ENCODE peak calls at places on chromosome 4, in four cellular contexts. One of them, this sample, is unnamed.

GRCh38 chr4:102826890-102827673 is at the start of gene UBE2D3:
- DNase-seq in K562: peak; percentile 76
- DNase-seq in HepG2: peak; percentile 81
- DNase-seq in A549: peak; percentile 97
- DNase-seq in this sample: peak; percentile 92

GRCh38 chr4:56465599-56466295 is 1.7 kb upstream of the SRP72 start:
- DNase-seq in K562: no peak
- DNase-seq in A549: no peak
- DNase-seq in HepG2: no peak
- DNase-seq in this sample: no peak

GRCh38 chr4:91147067-91147466 is 1019.9 kb downstream of the CCSER1 start:
- DNase-seq in A549: no peak
- DNase-seq in HepG2: no peak
- DNase-seq in K562: no peak
- DNase-seq in this sample: no peak

GRCh38 chr4:8029689-8030088 is 90.0 kb upstream of the AFAP1 start:
- DNase-seq in HepG2: no peak
- DNase-seq in A549: no peak
- DNase-seq in K562: no peak
- DNase-seq in this sample: no peak

GRCh38 chr4:15376594-15376993 is 51.2 kb upstream of the C1QTNF7 start:
- DNase-seq in A549: peak; percentile 4
- DNase-seq in HepG2: peak; percentile 13
- DNase-seq in K562: no peak
- DNase-seq in this sample: no peak

GRCh38 chr4:8372506-8373070 is 67.9 kb downstream of the ACOX3 start:
- DNase-seq in K562: no peak
- DNase-seq in A549: no peak
- DNase-seq in HepG2: no peak
- DNase-seq in this sample: no peak

GRCh38 chr4:170374770-170375169 is 285.0 kb upstream of the AADAT start:
- DNase-seq in K562: peak; percentile 10
- DNase-seq in HepG2: peak; percentile 39
- DNase-seq in A549: peak; percentile 33
- DNase-seq in this sample: peak; percentile 64

GRCh38 chr4:84258905-84259830 is 239.9 kb downstream of the NKX6-1 start:
- DNase-seq in HepG2: peak; percentile 11
- DNase-seq in A549: peak; percentile 19
- DNase-seq in K562: peak; percentile 10
- DNase-seq in this sample: no peak

GRCh38 chr4:151611960-151612359 is 148.8 kb downstream of the GATB start:
- DNase-seq in HepG2: no peak
- DNase-seq in K562: no peak
- DNase-seq in A549: no peak
- DNase-seq in this sample: no peak

GRCh38 chr4:14221176-14221575 is 593.7 kb upstream of the BOD1L1 start:
- DNase-seq in K562: no peak
- DNase-seq in HepG2: no peak
- DNase-seq in A549: no peak
- DNase-seq in this sample: no peak

GRCh38 chr4:28469387-28469786 is 1608.7 kb downstream of the STIM2 start:
- DNase-seq in HepG2: no peak
- DNase-seq in A549: no peak
- DNase-seq in K562: no peak
- DNase-seq in this sample: no peak

GRCh38 chr4:107806196-107806595 is 18.5 kb upstream of the SGMS2 start:
- DNase-seq in HepG2: no peak
- DNase-seq in A549: no peak
- DNase-seq in K562: no peak
- DNase-seq in this sample: no peak

GRCh38 chr4:102554482-102554881 is 53.3 kb downstream of the NFKB1 start:
- DNase-seq in A549: no peak
- DNase-seq in HepG2: no peak
- DNase-seq in K562: no peak
- DNase-seq in this sample: peak; percentile 11

GRCh38 chr4:56215901-56216300 is 171.4 kb downstream of the AASDH start:
- DNase-seq in K562: no peak
- DNase-seq in A549: peak; percentile 12
- DNase-seq in HepG2: no peak
- DNase-seq in this sample: no peak

GRCh38 chr4:69823481-69824186 is 36.3 kb downstream of the SULT1E1 start:
- DNase-seq in K562: no peak
- DNase-seq in A549: peak; percentile 40
- DNase-seq in HepG2: peak; percentile 98
- DNase-seq in this sample: peak; percentile 30

GRCh38 chr4:76504613-76505465 is 69.8 kb downstream of the SHROOM3 start:
- DNase-seq in K562: peak; percentile 16
- DNase-seq in HepG2: peak; percentile 36
- DNase-seq in A549: peak; percentile 39
- DNase-seq in this sample: no peak

GRCh38 chr4:18185491-18185890 is 163.9 kb upstream of the LCORL start:
- DNase-seq in K562: no peak
- DNase-seq in HepG2: no peak
- DNase-seq in A549: no peak
- DNase-seq in this sample: no peak

GRCh38 chr4:7470522-7471128 is 35.9 kb upstream of the PSAPL1 start:
- DNase-seq in HepG2: no peak
- DNase-seq in A549: no peak
- DNase-seq in K562: no peak
- DNase-seq in this sample: no peak

GRCh38 chr4:96260071-96260682 is 420.3 kb downstream of the PDHA2 start:
- DNase-seq in A549: no peak
- DNase-seq in K562: no peak
- DNase-seq in HepG2: no peak
- DNase-seq in this sample: no peak

GRCh38 chr4:19850909-19851308 is 400.8 kb upstream of the SLIT2 start:
- DNase-seq in A549: peak; percentile 1
- DNase-seq in K562: no peak
- DNase-seq in HepG2: no peak
- DNase-seq in this sample: no peak

GRCh38 chr4:105472871-105473339 is 957 bp downstream of the PPA2 start:
- DNase-seq in HepG2: no peak
- DNase-seq in K562: peak; percentile 24
- DNase-seq in A549: no peak
- DNase-seq in this sample: no peak

GRCh38 chr4:122803788-122804208 is 22.8 kb upstream of the FGF2 start:
- DNase-seq in A549: no peak
- DNase-seq in HepG2: no peak
- DNase-seq in K562: peak; percentile 65
- DNase-seq in this sample: no peak
- TF ChIP-seq HMGXB4 in A549: no peak
- TF ChIP-seq HMGXB4 in HepG2: no peak
- TF ChIP-seq HMGXB4 in K562: no peak
- TF ChIP-seq HMGXB4 in this sample: no peak

DNA sequence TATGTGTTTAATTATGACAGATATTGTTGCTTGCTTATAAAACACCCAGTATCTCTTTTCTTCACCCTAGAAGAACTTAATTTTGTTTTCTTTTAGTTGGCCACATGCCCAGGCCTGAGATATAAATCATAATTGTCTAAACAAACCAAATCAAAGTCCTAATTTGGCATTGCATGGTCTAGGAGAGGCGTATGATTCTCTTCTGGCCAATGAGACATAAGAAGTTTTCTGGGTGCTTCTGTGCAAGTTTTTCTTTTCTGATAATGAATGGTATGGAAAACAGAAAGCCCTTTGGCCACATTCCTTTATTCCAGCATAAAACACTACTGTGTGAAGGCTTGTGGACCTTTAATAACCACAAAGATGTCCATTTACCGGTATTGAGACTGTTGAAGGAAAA is 192.9 kb upstream of the CTSO start:
- DNase-seq in A549: no peak
- DNase-seq in K562: no peak
- DNase-seq in HepG2: no peak
- DNase-seq in this sample: no peak
- TF ChIP-seq HMGXB4 in A549: no peak
- TF ChIP-seq HMGXB4 in K562: no peak
- TF ChIP-seq HMGXB4 in HepG2: no peak
- TF ChIP-seq HMGXB4 in this sample: no peak

GRCh38 chr4:5919571-5919970 is 26.7 kb upstream of the CRMP1 start:
- DNase-seq in HepG2: no peak
- DNase-seq in A549: no peak
- DNase-seq in K562: no peak
- DNase-seq in this sample: no peak
- TF ChIP-seq HMGXB4 in HepG2: no peak
- TF ChIP-seq HMGXB4 in A549: no peak
- TF ChIP-seq HMGXB4 in K562: no peak
- TF ChIP-seq HMGXB4 in this sample: no peak

GRCh38 chr4:3037957-3038451 is 36.3 kb downstream of the HTT-AS start:
- DNase-seq in A549: no peak
- DNase-seq in HepG2: no peak
- DNase-seq in K562: no peak
- DNase-seq in this sample: no peak
- TF ChIP-seq HMGXB4 in A549: no peak
- TF ChIP-seq HMGXB4 in HepG2: no peak
- TF ChIP-seq HMGXB4 in K562: no peak
- TF ChIP-seq HMGXB4 in this sample: no peak

GRCh38 chr4:97845758-97846157 is 297.5 kb downstream of the STPG2 start:
- DNase-seq in A549: no peak
- DNase-seq in K562: no peak
- DNase-seq in HepG2: no peak
- DNase-seq in this sample: no peak
- TF ChIP-seq HMGXB4 in A549: no peak
- TF ChIP-seq HMGXB4 in K562: no peak
- TF ChIP-seq HMGXB4 in HepG2: no peak
- TF ChIP-seq HMGXB4 in this sample: no peak

GRCh38 chr4:128449251-128449650 is 161.6 kb upstream of the PGRMC2 start:
- DNase-seq in HepG2: no peak
- DNase-seq in A549: no peak
- DNase-seq in K562: no peak
- DNase-seq in this sample: no peak
- TF ChIP-seq HMGXB4 in HepG2: no peak
- TF ChIP-seq HMGXB4 in A549: no peak
- TF ChIP-seq HMGXB4 in K562: no peak
- TF ChIP-seq HMGXB4 in this sample: no peak

GRCh38 chr4:88843067-88843723 is 145.6 kb upstream of the NAP1L5 start:
- DNase-seq in K562: no peak
- DNase-seq in HepG2: no peak
- DNase-seq in A549: no peak
- DNase-seq in this sample: no peak

GRCh38 chr4:88846232-88846790 is 148.7 kb upstream of the NAP1L5 start:
- DNase-seq in HepG2: peak; percentile 14
- DNase-seq in K562: no peak
- DNase-seq in A549: peak; percentile 59
- DNase-seq in this sample: no peak

GRCh38 chr4:88841635-88842034 is 144.0 kb upstream of the NAP1L5 start:
- DNase-seq in K562: no peak
- DNase-seq in A549: no peak
- DNase-seq in HepG2: no peak
- DNase-seq in this sample: no peak
- TF ChIP-seq HMGXB4 in K562: no peak
- TF ChIP-seq HMGXB4 in A549: no peak
- TF ChIP-seq HMGXB4 in HepG2: no peak
- TF ChIP-seq HMGXB4 in this sample: no peak

GRCh38 chr4:158996669-158997074 is 106.2 kb upstream of the RAPGEF2 start:
- DNase-seq in A549: peak; percentile 87
- DNase-seq in K562: no peak
- DNase-seq in HepG2: no peak
- DNase-seq in this sample: no peak
- TF ChIP-seq HMGXB4 in A549: no peak
- TF ChIP-seq HMGXB4 in K562: no peak
- TF ChIP-seq HMGXB4 in HepG2: no peak
- TF ChIP-seq HMGXB4 in this sample: no peak

DNA sequence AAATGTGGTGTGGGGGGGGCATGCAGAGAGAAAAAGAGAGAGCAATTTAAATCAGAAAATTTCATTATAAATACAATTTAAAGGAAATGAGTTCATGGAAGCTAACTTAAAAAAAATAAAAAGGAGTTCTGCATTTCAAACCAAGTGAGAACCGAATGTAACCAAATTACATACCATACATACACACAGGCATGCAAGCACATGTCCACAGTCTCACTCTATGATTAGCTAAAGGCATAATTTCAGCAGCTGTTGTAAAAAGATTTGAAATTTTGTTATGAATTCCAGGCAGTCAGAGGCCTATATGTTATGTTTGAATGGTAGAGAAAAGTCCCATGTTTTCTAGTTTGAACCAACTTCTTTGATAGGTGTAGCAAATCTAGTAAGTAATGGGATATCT is 611.6 kb upstream of the ADGRL3 start:
- DNase-seq in HepG2: no peak
- DNase-seq in K562: no peak
- DNase-seq in A549: no peak
- DNase-seq in this sample: no peak
- TF ChIP-seq HMGXB4 in HepG2: no peak
- TF ChIP-seq HMGXB4 in K562: no peak
- TF ChIP-seq HMGXB4 in A549: no peak
- TF ChIP-seq HMGXB4 in this sample: no peak

This sample was measured in WTC11.